ENCODE peak calls at places on chromosomes 1 and 21, in seven cellular contexts. U is stimulated activated CD4-positive, alpha-beta T cell treated with anti-CD3 and anti-CD28 coated beads, TNF-alpha, amount 100 ng/mL, for 24 hours; A is tibial nerve; M is PC-9; S is EH; B is HTR-8/SVneo; J is HEK293T. H is an unnamed sample.

GRCh38 chr1:152022521-152022920 is 14.3 kb downstream of the S100A11 start:
- DNase-seq in A (no peak), B (no peak), S (no peak), J (no peak), M (no peak), U (no peak), H (no peak)

GRCh38 chr1:228753236-228753741 is 18.0 kb downstream of the RHOU start:
- DNase-seq in S (no peak), B (no peak), U (no peak), A (no peak), J (no peak), M (no peak), H (no peak)

GRCh38 chr1:2786329-2787162 is 14.9 kb downstream of the TTC34 start:
- DNase-seq in A (peak), M (no peak), U (peak), B (peak), J (peak), S (no peak), H (no peak)

GRCh38 chr1:8862528-8862927 is 16.0 kb downstream of the ENO1 start:
- DNase-seq in A (no peak), S (peak), U (no peak), J (peak), B (no peak), M (no peak), H (no peak)

GRCh38 chr1:177983824-177984528 is 14.1 kb upstream of the SEC16B start:
- DNase-seq in M (no peak), A (peak), B (no peak), U (no peak), J (peak), S (peak), H (no peak)

GRCh38 chr1:192522673-192523072 is 52.9 kb upstream of the RGS1 start:
- DNase-seq in B (no peak), U (no peak), S (peak), A (no peak), M (no peak), J (no peak), H (no peak)

GRCh38 chr1:106926748-106927582 is 129.5 kb upstream of the PRMT6 start:
- DNase-seq in U (no peak), B (no peak), A (no peak), S (peak), J (no peak), M (no peak), H (no peak)

GRCh38 chr1:209157514-209158285 is 425.8 kb upstream of the CAMK1G start:
- DNase-seq in S (no peak), J (no peak), U (no peak), B (no peak), A (no peak), M (no peak), H (no peak)

GRCh38 chr1:229440821-229441537 is 7.1 kb upstream of the ACTA1 start:
- DNase-seq in U (no peak), A (no peak), J (no peak), B (no peak), S (peak), M (no peak), H (no peak)

GRCh38 chr21:44478124-44478800 is 23.0 kb downstream of the LRRC3 start:
- DNase-seq in A (no peak), B (no peak), S (no peak), M (no peak), J (no peak), U (no peak), H (no peak)

GRCh38 chr1:161209790-161210409 is 5.2 kb upstream of the FCER1G start:
- DNase-seq in B (peak), J (peak), S (peak), A (peak), U (peak), M (peak), H (peak)

H was measured in SW480.